ENCODE peak calls at places on chromosome 9, in eight cellular contexts. F is heart left ventricle, L is stomach, I is neural progenitor cell, C is cardiac fibroblast, H is GM23338, O is kidney epithelial cell, A is fibroblast of the aortic adventitia. G is an unnamed sample.
A peak's percentile ranks its signal among the peaks of the same experiment; 100 is the strongest.

GRCh38 chr9:121383715-121384114 is 13.7 kb upstream of the STOM start:
- DNase-seq in I (no peak), L (no peak), A (no peak), F (no peak), O (no peak), C (no peak), H (no peak), G (no peak)

GRCh38 chr9:5375091-5375490 is 35.4 kb upstream of the RLN1 start:
- DNase-seq in O (no peak), L (no peak), H (peak; percentile 4), F (no peak), C (no peak), I (no peak), A (no peak), G (no peak)

GRCh38 chr9:124448019-124448418 is 2.2 kb upstream of the ADGRD2 start:
- DNase-seq in A (no peak), I (no peak), F (peak; percentile 88), L (no peak), O (no peak), H (no peak), C (no peak), G (no peak)

GRCh38 chr9:107064378-107064777 is 201.4 kb downstream of the ZNF462 start:
- DNase-seq in H (no peak), F (no peak), I (no peak), O (no peak), C (no peak), L (no peak), A (no peak), G (no peak)

GRCh38 chr9:92790542-92791527 is 26.2 kb upstream of the BICD2 start:
- DNase-seq in O (peak; percentile 37), I (peak; percentile 83), F (peak; percentile 75), C (peak; percentile 84), H (peak; percentile 84), A (peak; percentile 86), L (peak; percentile 89), G (peak; percentile 75)

GRCh38 chr9:5893591-5894236 is 3.0 kb downstream of the MLANA start:
- DNase-seq in F (no peak), O (no peak), C (no peak), L (no peak), A (no peak), H (no peak), I (no peak), G (no peak)

GRCh38 chr9:81592890-81593271 is 96.5 kb downstream of the TLE1 start:
- DNase-seq in C (no peak), L (no peak), F (peak; percentile 69), I (no peak), A (no peak), O (no peak), H (no peak), G (no peak)

GRCh38 chr9:97986466-97986865 is 3.3 kb downstream of the ANP32B start:
- DNase-seq in I (no peak), L (no peak), F (no peak), C (no peak), A (no peak), O (no peak), H (no peak), G (no peak)

GRCh38 chr9:34227445-34227844 is 48.6 kb downstream of the UBAP1 start:
- DNase-seq in O (no peak), L (no peak), H (no peak), C (peak; percentile 32), F (no peak), A (peak; percentile 49), I (no peak), G (peak; percentile 59)

GRCh38 chr9:97806721-97807120 is 46.3 kb upstream of the FOXE1 start:
- DNase-seq in H (no peak), O (no peak), I (no peak), C (no peak), L (no peak), F (no peak), A (no peak), G (no peak)

GRCh38 chr9:106890621-106891020 is 27.7 kb downstream of the ZNF462 start:
- DNase-seq in L (no peak), A (no peak), I (no peak), F (no peak), O (no peak), C (peak; percentile 43), H (no peak), G (no peak)

GRCh38 chr9:131557855-131558548 is 12.7 kb downstream of the PRRT1B start:
- DNase-seq in F (no peak), C (no peak), H (no peak), A (no peak), O (no peak), L (no peak), I (no peak), G (no peak)
- TF ChIP-seq CTCF in F (no peak), C (no peak), H (no peak), A (no peak), O (no peak), L (no peak), I (no peak), G (no peak)

DNA sequence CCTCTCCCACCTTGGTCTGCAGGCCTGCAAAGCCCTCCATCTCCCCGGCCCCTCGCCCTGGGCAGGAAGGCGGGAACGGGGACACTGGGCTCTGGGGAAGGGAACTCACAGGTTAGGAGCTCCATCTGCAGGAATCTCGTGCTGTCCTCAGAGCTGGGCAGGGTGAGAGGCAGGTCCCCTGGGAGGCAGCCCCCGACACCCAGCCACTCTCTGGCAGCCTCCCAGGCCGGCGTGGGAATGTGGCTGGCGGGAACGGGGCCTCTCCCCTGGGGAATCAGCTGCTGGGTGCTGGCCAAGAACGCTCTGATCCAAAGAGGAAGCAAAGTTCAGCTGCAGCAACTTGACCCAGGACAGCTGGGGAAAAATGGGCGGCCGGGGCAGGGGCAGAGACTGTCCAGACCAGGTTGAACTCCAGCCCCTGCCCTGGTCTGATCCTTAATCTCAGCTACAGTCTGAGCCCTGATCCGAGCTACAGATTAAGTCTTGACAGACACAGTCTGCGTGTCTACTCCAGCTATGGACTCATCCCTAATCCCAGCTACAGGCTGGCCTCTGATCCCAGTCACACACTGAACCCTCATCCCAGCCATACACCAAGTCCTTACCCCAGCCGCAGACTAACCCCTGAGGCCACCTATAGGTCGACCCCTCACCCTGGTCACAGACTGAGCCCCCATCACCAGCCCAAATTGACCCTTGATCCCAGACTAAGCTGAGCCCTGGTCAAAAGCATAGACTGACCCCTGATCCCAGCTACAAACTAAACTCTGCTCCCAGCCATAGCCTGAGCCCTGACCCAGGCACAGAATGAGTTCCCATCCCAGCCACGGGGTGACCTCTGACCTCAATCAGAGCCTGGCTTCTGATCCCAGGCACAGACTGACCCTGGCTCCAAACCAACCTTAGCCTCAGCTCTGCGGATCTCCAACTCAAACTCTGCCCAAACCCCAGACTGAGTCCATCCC is 37.3 kb upstream of the EGFL7 start:
- DNase-seq in I (peak; percentile 75), A (peak; percentile 33), L (peak; percentile 92), C (peak; percentile 86), F (peak; percentile 93), H (peak; percentile 57), O (no peak), G (peak; percentile 36)
- TF ChIP-seq CTCF in I (peak; percentile 60), A (peak; percentile 42), L (no peak), C (peak; percentile 51), F (peak; percentile 59), H (no peak), O (peak; percentile 62), G (peak; percentile 64)

GRCh38 chr9:111936391-111936790 is 39.8 kb downstream of the UGCG start:
- DNase-seq in F (no peak), O (no peak), H (no peak), A (no peak), L (no peak), I (no peak), C (no peak), G (no peak)
- TF ChIP-seq CTCF in F (no peak), O (no peak), H (no peak), A (no peak), L (no peak), I (no peak), C (no peak), G (no peak)

GRCh38 chr9:71223953-71224538 is 102.6 kb upstream of the TRPM3 start:
- DNase-seq in O (no peak), H (peak; percentile 62), C (peak; percentile 15), A (peak; percentile 17), F (no peak), L (no peak), I (peak; percentile 16), G (no peak)
- TF ChIP-seq CTCF in O (no peak), H (peak; percentile 56), C (no peak), A (no peak), F (no peak), L (no peak), I (peak; percentile 46), G (no peak)

DNA sequence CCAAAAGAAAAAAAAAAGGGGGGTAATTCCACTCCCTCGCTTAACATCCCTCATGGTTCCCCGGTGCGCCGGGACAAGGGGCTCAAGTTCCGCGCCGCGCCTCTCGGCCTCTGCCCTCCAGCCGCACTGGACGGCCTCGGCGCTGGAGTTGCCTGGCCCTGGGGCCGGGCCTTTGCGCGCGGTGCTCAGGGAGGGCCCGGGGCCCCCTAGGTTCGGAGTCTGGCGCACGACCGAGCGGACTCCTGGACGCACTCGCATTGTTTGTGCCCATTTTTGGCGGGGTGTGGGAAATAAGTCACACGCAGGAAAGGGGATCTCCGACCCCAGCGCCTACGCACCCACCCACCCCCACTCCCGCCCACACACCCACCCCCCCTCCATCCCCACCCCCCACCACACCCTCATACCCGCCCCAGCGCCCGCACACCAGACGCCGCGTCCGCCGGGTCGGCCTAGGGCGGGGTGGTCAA is 381 bp downstream of the MED22 start:
- DNase-seq in O (no peak), A (peak; percentile 25), C (peak; percentile 31), L (no peak), F (peak; percentile 55), I (peak; percentile 81), H (peak; percentile 62), G (no peak)
- TF ChIP-seq CTCF in O (no peak), A (peak; percentile 10), C (no peak), L (no peak), F (no peak), I (no peak), H (no peak), G (no peak)

GRCh38 chr9:27990524-27990923 is 417.2 kb upstream of the C9orf72 start:
- DNase-seq in L (no peak), F (no peak), A (no peak), I (no peak), C (no peak), H (no peak), O (no peak), G (no peak)
- TF ChIP-seq CTCF in L (no peak), F (no peak), A (no peak), I (no peak), C (no peak), H (no peak), O (no peak), G (no peak)

DNA sequence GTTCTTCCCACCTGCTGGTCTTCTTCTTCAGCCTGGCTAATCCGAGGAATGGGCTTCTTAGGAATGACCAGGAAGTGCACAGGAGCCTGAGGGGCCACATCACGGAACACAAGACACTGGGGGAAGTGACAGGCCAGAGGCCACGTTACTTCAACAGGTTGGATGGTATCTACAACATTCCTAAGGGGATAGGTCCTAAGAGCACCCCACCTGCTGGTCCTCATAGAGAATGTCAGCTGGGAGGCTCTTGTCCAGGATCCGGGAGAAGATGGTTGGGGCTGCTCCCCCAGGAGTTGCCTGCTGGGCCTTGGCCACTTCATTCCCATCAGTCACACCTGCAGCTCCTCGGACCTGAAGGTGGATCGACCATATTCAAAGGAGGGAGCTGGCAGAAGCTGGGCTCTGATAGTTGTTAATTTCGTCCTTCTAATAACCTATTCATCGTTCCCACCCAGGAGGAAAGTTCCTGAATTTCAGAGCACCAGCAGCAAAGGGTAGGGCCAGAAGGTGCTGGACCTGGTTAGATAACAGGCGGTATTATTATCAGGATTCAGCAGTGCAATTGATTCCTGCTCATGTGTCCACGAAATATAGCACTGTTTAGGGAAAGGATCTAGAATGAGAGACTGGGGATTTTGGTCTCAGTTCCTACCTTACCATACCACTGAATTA is 1.3 kb downstream of the HINT2 start:
- DNase-seq in F (no peak), C (peak; percentile 28), L (no peak), A (peak; percentile 25), I (peak; percentile 46), O (no peak), H (peak; percentile 85), G (no peak)
- TF ChIP-seq CTCF in F (peak; percentile 23), C (peak; percentile 35), L (no peak), A (peak; percentile 37), I (peak; percentile 39), O (peak; percentile 31), H (peak; percentile 50), G (peak; percentile 68)

G was measured in brain microvascular endothelial cell.